ENCODE peak calls at places on chromosome 14, in eight cellular contexts. R, S, Q, B, W, F, M and T are unnamed samples.

GRCh38 chr14:103204852-103205540 is 81.7 kb downstream of the TNFAIP2 start:
- DNase-seq in W (no peak), M (no peak), R (no peak), S (no peak), Q (no peak), F (no peak), B (peak), T (no peak)

GRCh38 chr14:93917141-93917540 is 10.0 kb upstream of the FAM181A start:
- DNase-seq in W (no peak), R (no peak), F (no peak), Q (no peak), M (no peak), B (no peak), S (no peak), T (no peak)

GRCh38 chr14:67705211-67705610 is 3.5 kb downstream of the RDH12 start:
- DNase-seq in M (no peak), Q (no peak), W (no peak), B (no peak), R (no peak), S (no peak), F (no peak), T (no peak)

GRCh38 chr14:30725763-30726162 is 103.6 kb downstream of the SCFD1 start:
- DNase-seq in W (no peak), F (no peak), R (no peak), M (no peak), B (no peak), Q (no peak), S (no peak), T (no peak)

GRCh38 chr14:99035268-99035667 is 236.7 kb downstream of the BCL11B start:
- DNase-seq in M (no peak), S (peak), Q (no peak), F (no peak), W (no peak), R (peak), B (no peak), T (peak)

GRCh38 chr14:60381909-60382308 is 104.0 kb downstream of the C14orf39 start:
- DNase-seq in B (no peak), S (no peak), R (no peak), M (no peak), Q (no peak), F (no peak), W (no peak), T (no peak)

GRCh38 chr14:33279865-33280264 is 341.2 kb downstream of the NPAS3 start:
- DNase-seq in Q (no peak), R (no peak), M (no peak), B (no peak), S (no peak), F (no peak), W (no peak), T (no peak)

GRCh38 chr14:62213516-62213915 is 451.3 kb downstream of the SNAPC1 start:
- DNase-seq in F (no peak), R (peak), M (no peak), Q (no peak), W (no peak), S (peak), B (peak), T (no peak)

GRCh38 chr14:90704362-90705051 is 111.7 kb downstream of the TTC7B start:
- DNase-seq in W (no peak), S (no peak), R (no peak), M (no peak), B (peak), Q (no peak), F (no peak), T (no peak)

GRCh38 chr14:84421611-84422010 is 1108.3 kb upstream of the FLRT2 start:
- DNase-seq in B (no peak), W (no peak), R (no peak), S (no peak), Q (no peak), F (no peak), M (no peak), T (no peak)

GRCh38 chr14:103258211-103258610 is 75.8 kb upstream of the EIF5 start:
- DNase-seq in F (no peak), M (no peak), R (no peak), S (no peak), W (no peak), Q (no peak), B (no peak), T (no peak)

GRCh38 chr14:60349663-60350365 is 100.8 kb downstream of the PPM1A start:
- DNase-seq in S (peak), W (peak), M (peak), R (peak), Q (no peak), B (peak), F (peak), T (no peak)